ENCODE peak calls at places on chromosomes 5 and 9, in seven cellular contexts. One of them, this sample, is unnamed.

GRCh38 chr9:130604295-130604694 is 24.9 kb downstream of the FUBP3 start:
- DNase-seq in fibroblast of the aortic adventitia: no peak
- DNase-seq in HFF-Myc: no peak
- DNase-seq in Karpas-422: no peak
- DNase-seq in AG04450: no peak
- DNase-seq in left ventricle myocardium inferior: no peak
- DNase-seq in GM12864: no peak
- DNase-seq in this sample: no peak

GRCh38 chr5:125349432-125349831 is 603.0 kb upstream of the ZNF608 start:
- DNase-seq in left ventricle myocardium inferior: no peak
- DNase-seq in GM12864: no peak
- DNase-seq in fibroblast of the aortic adventitia: no peak
- DNase-seq in HFF-Myc: peak; percentile 74
- DNase-seq in Karpas-422: no peak
- DNase-seq in AG04450: no peak
- DNase-seq in this sample: no peak

GRCh38 chr5:160751297-160751696 is 100.7 kb downstream of the ATP10B start:
- DNase-seq in HFF-Myc: no peak
- DNase-seq in fibroblast of the aortic adventitia: no peak
- DNase-seq in Karpas-422: no peak
- DNase-seq in AG04450: no peak
- DNase-seq in GM12864: no peak
- DNase-seq in left ventricle myocardium inferior: no peak
- DNase-seq in this sample: no peak

GRCh38 chr5:177472460-177473441 is 683 bp downstream of the DBN1 start:
- DNase-seq in fibroblast of the aortic adventitia: no peak
- DNase-seq in Karpas-422: peak; percentile 83
- DNase-seq in GM12864: no peak
- DNase-seq in left ventricle myocardium inferior: no peak
- DNase-seq in HFF-Myc: no peak
- DNase-seq in AG04450: no peak
- DNase-seq in this sample: no peak

GRCh38 chr5:79108792-79109191 is 2.8 kb upstream of the BHMT start:
- DNase-seq in fibroblast of the aortic adventitia: no peak
- DNase-seq in HFF-Myc: no peak
- DNase-seq in AG04450: no peak
- DNase-seq in left ventricle myocardium inferior: no peak
- DNase-seq in Karpas-422: no peak
- DNase-seq in GM12864: no peak
- DNase-seq in this sample: no peak

GRCh38 chr5:116355819-116356601 is 218.6 kb downstream of the SEMA6A start:
- DNase-seq in fibroblast of the aortic adventitia: no peak
- DNase-seq in GM12864: no peak
- DNase-seq in Karpas-422: no peak
- DNase-seq in HFF-Myc: no peak
- DNase-seq in AG04450: no peak
- DNase-seq in left ventricle myocardium inferior: no peak
- DNase-seq in this sample: no peak

GRCh38 chr9:93677061-93677571 is 100.7 kb downstream of the PHF2 start:
- DNase-seq in fibroblast of the aortic adventitia: no peak
- DNase-seq in HFF-Myc: no peak
- DNase-seq in AG04450: no peak
- DNase-seq in Karpas-422: no peak
- DNase-seq in left ventricle myocardium inferior: peak; percentile 7
- DNase-seq in GM12864: no peak
- DNase-seq in this sample: no peak

GRCh38 chr5:179113945-179114641 is 53.9 kb downstream of the ZNF354C start:
- DNase-seq in fibroblast of the aortic adventitia: no peak
- DNase-seq in AG04450: no peak
- DNase-seq in left ventricle myocardium inferior: no peak
- DNase-seq in GM12864: no peak
- DNase-seq in HFF-Myc: no peak
- DNase-seq in Karpas-422: no peak
- DNase-seq in this sample: no peak

GRCh38 chr9:36961568-36962360 is 72.3 kb downstream of the PAX5 start:
- DNase-seq in Karpas-422: no peak
- DNase-seq in AG04450: no peak
- DNase-seq in left ventricle myocardium inferior: no peak
- DNase-seq in GM12864: no peak
- DNase-seq in fibroblast of the aortic adventitia: peak; percentile 13
- DNase-seq in HFF-Myc: peak; percentile 10
- DNase-seq in this sample: no peak

GRCh38 chr5:133947431-133947841 is 21.0 kb downstream of the C5orf15 start:
- DNase-seq in HFF-Myc: no peak
- DNase-seq in Karpas-422: no peak
- DNase-seq in left ventricle myocardium inferior: no peak
- DNase-seq in AG04450: no peak
- DNase-seq in fibroblast of the aortic adventitia: peak; percentile 58
- DNase-seq in GM12864: no peak
- DNase-seq in this sample: no peak

GRCh38 chr5:146447734-146448380 is 724 bp downstream of the TCERG1 start:
- DNase-seq in HFF-Myc: no peak
- DNase-seq in fibroblast of the aortic adventitia: peak; percentile 33
- DNase-seq in AG04450: no peak
- DNase-seq in GM12864: no peak
- DNase-seq in Karpas-422: peak; percentile 84
- DNase-seq in left ventricle myocardium inferior: no peak
- DNase-seq in this sample: peak; percentile 20

GRCh38 chr5:62937661-62938558 is 359.3 kb downstream of the LRRC70 start:
- DNase-seq in Karpas-422: no peak
- DNase-seq in left ventricle myocardium inferior: no peak
- DNase-seq in GM12864: no peak
- DNase-seq in AG04450: no peak
- DNase-seq in HFF-Myc: no peak
- DNase-seq in fibroblast of the aortic adventitia: peak; percentile 14
- DNase-seq in this sample: no peak

GRCh38 chr5:157857821-157858526 is 971 bp downstream of the CLINT1 start:
- DNase-seq in AG04450: no peak
- DNase-seq in GM12864: no peak
- DNase-seq in fibroblast of the aortic adventitia: peak; percentile 25
- DNase-seq in Karpas-422: peak; percentile 65
- DNase-seq in HFF-Myc: no peak
- DNase-seq in left ventricle myocardium inferior: no peak
- DNase-seq in this sample: no peak

GRCh38 chr9:41229408-41230401 is 40.6 kb upstream of the ZNG1F start:
- DNase-seq in Karpas-422: peak; percentile 43
- DNase-seq in fibroblast of the aortic adventitia: peak; percentile 14
- DNase-seq in HFF-Myc: no peak
- DNase-seq in GM12864: no peak
- DNase-seq in AG04450: peak; percentile 15
- DNase-seq in left ventricle myocardium inferior: no peak
- DNase-seq in this sample: no peak

GRCh38 chr9:106487256-106487655 is 375.7 kb upstream of the ZNF462 start:
- DNase-seq in GM12864: no peak
- DNase-seq in left ventricle myocardium inferior: no peak
- DNase-seq in HFF-Myc: no peak
- DNase-seq in AG04450: no peak
- DNase-seq in fibroblast of the aortic adventitia: no peak
- DNase-seq in Karpas-422: no peak
- DNase-seq in this sample: no peak

GRCh38 chr5:77869115-77869798 is 93.1 kb upstream of the TBCA start:
- DNase-seq in Karpas-422: no peak
- DNase-seq in HFF-Myc: no peak
- DNase-seq in AG04450: no peak
- DNase-seq in fibroblast of the aortic adventitia: no peak
- DNase-seq in GM12864: no peak
- DNase-seq in left ventricle myocardium inferior: no peak
- DNase-seq in this sample: no peak

GRCh38 chr9:4339783-4340335 is 40.0 kb upstream of the GLIS3 start:
- DNase-seq in left ventricle myocardium inferior: no peak
- DNase-seq in AG04450: no peak
- DNase-seq in GM12864: no peak
- DNase-seq in HFF-Myc: no peak
- DNase-seq in Karpas-422: no peak
- DNase-seq in fibroblast of the aortic adventitia: no peak
- DNase-seq in this sample: no peak

GRCh38 chr9:90801175-90801506 is 478 bp upstream of the SYK start:
- DNase-seq in AG04450: no peak
- DNase-seq in HFF-Myc: no peak
- DNase-seq in fibroblast of the aortic adventitia: no peak
- DNase-seq in Karpas-422: peak; percentile 75
- DNase-seq in GM12864: no peak
- DNase-seq in left ventricle myocardium inferior: no peak
- DNase-seq in this sample: no peak
- H3K4me3 ChIP-seq in AG04450: no peak overlapping the region
- H3K4me3 ChIP-seq in HFF-Myc: no peak overlapping the region
- H3K4me3 ChIP-seq in fibroblast of the aortic adventitia: no peak overlapping the region
- H3K4me3 ChIP-seq in Karpas-422: peak overlapping the region; percentile 86
- H3K4me3 ChIP-seq in GM12864: peak overlapping the region; percentile 72
- H3K4me3 ChIP-seq in left ventricle myocardium inferior: peak overlapping the region; percentile 59
- H3K4me3 ChIP-seq in this sample: no peak overlapping the region

DNA sequence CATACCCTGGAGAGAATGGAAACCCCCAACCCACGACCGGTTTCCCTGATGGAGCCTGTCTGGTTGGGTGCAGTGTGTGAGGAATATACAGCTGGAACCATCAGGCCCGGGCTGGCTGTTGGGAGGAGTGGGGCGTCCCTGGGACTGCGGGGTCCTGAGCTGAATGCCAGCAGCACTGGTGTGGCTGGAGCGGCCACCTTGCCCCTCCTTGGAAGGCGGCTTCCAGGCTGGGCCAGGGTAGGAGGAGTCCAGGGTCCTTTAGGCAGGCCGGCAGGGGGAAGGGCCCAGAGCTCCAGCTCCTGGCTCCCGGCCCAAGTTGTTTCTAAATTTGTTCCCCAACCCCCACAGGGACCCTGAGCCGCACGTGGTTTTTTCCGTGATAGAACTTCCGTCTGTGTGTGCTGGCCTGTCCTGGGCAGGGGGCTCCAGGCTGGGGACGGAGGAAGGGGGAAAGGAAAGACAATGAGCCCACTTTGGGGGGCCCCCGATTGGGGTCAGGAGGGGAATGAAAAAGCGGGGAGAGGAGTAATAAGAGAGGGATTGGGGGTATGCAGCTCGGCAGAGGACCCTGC is 683 bp upstream of the TOR4A start:
- DNase-seq in HFF-Myc: peak; percentile 59
- DNase-seq in Karpas-422: peak; percentile 87
- DNase-seq in GM12864: no peak
- DNase-seq in left ventricle myocardium inferior: peak; percentile 89
- DNase-seq in fibroblast of the aortic adventitia: peak; percentile 74
- DNase-seq in AG04450: no peak
- DNase-seq in this sample: no peak
- H3K4me3 ChIP-seq in HFF-Myc: peak overlapping the region; percentile 65
- H3K4me3 ChIP-seq in Karpas-422: peak overlapping the region; percentile 77
- H3K4me3 ChIP-seq in GM12864: peak overlapping the region; percentile 69
- H3K4me3 ChIP-seq in left ventricle myocardium inferior: peak overlapping the region; percentile 73
- H3K4me3 ChIP-seq in fibroblast of the aortic adventitia: peak overlapping the region; percentile 74
- H3K4me3 ChIP-seq in AG04450: peak overlapping the region; percentile 77
- H3K4me3 ChIP-seq in this sample: peak overlapping the region; percentile 87

GRCh38 chr5:139734517-139734916 is 61.1 kb upstream of the PSD2 start:
- DNase-seq in GM12864: no peak
- DNase-seq in left ventricle myocardium inferior: no peak
- DNase-seq in fibroblast of the aortic adventitia: no peak
- DNase-seq in Karpas-422: no peak
- DNase-seq in HFF-Myc: no peak
- DNase-seq in AG04450: no peak
- DNase-seq in this sample: no peak
- H3K4me3 ChIP-seq in GM12864: no peak overlapping the region
- H3K4me3 ChIP-seq in left ventricle myocardium inferior: no peak overlapping the region
- H3K4me3 ChIP-seq in fibroblast of the aortic adventitia: no peak overlapping the region
- H3K4me3 ChIP-seq in Karpas-422: no peak overlapping the region
- H3K4me3 ChIP-seq in HFF-Myc: no peak overlapping the region
- H3K4me3 ChIP-seq in AG04450: no peak overlapping the region
- H3K4me3 ChIP-seq in this sample: no peak overlapping the region

GRCh38 chr9:91433180-91433579 is 9.5 kb upstream of the NFIL3 start:
- DNase-seq in Karpas-422: peak; percentile 70
- DNase-seq in fibroblast of the aortic adventitia: peak; percentile 92
- DNase-seq in AG04450: peak; percentile 90
- DNase-seq in HFF-Myc: peak; percentile 75
- DNase-seq in left ventricle myocardium inferior: no peak
- DNase-seq in GM12864: no peak
- DNase-seq in this sample: peak; percentile 91
- H3K4me3 ChIP-seq in Karpas-422: no peak overlapping the region
- H3K4me3 ChIP-seq in fibroblast of the aortic adventitia: no peak overlapping the region
- H3K4me3 ChIP-seq in AG04450: no peak overlapping the region
- H3K4me3 ChIP-seq in HFF-Myc: no peak overlapping the region
- H3K4me3 ChIP-seq in left ventricle myocardium inferior: no peak overlapping the region
- H3K4me3 ChIP-seq in GM12864: no peak overlapping the region
- H3K4me3 ChIP-seq in this sample: no peak overlapping the region

DNA sequence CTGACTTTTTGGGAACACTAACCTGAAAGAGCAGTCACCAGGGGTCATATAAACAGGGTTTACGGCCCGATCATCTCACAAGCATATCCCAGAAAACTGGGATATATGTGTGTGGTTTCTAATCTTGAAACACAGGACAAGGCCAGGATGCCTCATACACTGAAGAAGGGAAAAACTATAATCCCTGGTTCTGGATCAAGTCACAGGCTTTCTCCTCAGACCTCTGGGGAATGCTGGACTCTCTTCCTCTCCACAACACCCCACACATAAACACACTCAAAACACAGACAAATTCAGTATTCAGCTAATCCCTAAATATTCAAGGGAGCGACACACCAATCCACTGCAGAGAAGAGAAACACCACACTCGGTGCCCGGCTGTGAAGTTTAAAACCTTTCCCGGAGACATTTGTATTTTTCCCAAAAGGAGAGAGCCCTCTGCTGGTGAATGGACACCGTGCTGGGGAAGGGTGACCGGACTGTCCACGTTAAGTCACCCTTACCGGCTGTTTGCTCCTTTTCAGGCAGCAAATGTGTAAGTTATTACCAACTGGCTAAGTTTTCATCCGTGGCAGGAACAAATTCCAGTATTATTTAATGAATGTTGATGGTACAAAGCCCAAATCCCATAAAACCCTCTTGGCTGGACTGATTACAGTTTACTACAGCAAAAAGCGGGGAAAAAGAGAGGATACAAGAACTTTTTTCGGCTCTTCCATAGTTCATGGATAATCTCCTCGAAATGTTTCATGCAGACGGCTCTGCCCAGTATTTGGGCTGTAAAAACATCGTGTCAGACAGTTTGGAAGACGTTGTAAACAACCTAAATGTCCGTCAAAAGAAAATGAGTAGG is 131.0 kb upstream of the SLC30A5 start:
- DNase-seq in AG04450: peak; percentile 3
- DNase-seq in Karpas-422: no peak
- DNase-seq in fibroblast of the aortic adventitia: peak; percentile 72
- DNase-seq in HFF-Myc: peak; percentile 38
- DNase-seq in left ventricle myocardium inferior: peak; percentile 57
- DNase-seq in GM12864: no peak
- DNase-seq in this sample: peak; percentile 24
- H3K4me3 ChIP-seq in AG04450: no peak overlapping the region
- H3K4me3 ChIP-seq in Karpas-422: no peak overlapping the region
- H3K4me3 ChIP-seq in fibroblast of the aortic adventitia: no peak overlapping the region
- H3K4me3 ChIP-seq in HFF-Myc: no peak overlapping the region
- H3K4me3 ChIP-seq in left ventricle myocardium inferior: peak overlapping the region; percentile 19
- H3K4me3 ChIP-seq in GM12864: no peak overlapping the region
- H3K4me3 ChIP-seq in this sample: no peak overlapping the region

This sample was measured in AG09309.